ENCODE peak calls at places on chromosomes 13 and 19, in four cellular contexts. V is cardiac fibroblast; X is Karpas-422; H is CD8-positive, alpha-beta T cell. F is an unnamed sample.

GRCh38 chr13:27442071-27442647 is 8.2 kb downstream of the MTIF3 start:
- DNase-seq in V (no peak), X (no peak), H (peak), F (no peak)

GRCh38 chr19:13492128-13492527 is 14.2 kb downstream of the CACNA1A start:
- DNase-seq in V (peak), H (no peak), X (no peak), F (no peak)

GRCh38 chr13:48489666-48490065 is 43.2 kb downstream of the RCBTB2 start:
- DNase-seq in H (no peak), X (peak), V (no peak), F (no peak)

GRCh38 chr13:55307909-55308308 is 1832.8 kb upstream of the PRR20A start:
- DNase-seq in H (no peak), V (no peak), X (no peak), F (no peak)

GRCh38 chr19:28457620-28458019 is 755.3 kb downstream of the UQCRFS1 start:
- DNase-seq in V (no peak), X (no peak), H (no peak), F (no peak)

GRCh38 chr13:95254341-95254740 is 46.9 kb downstream of the ABCC4 start:
- DNase-seq in X (no peak), H (no peak), V (no peak), F (no peak)

GRCh38 chr13:98450495-98451167 is 126.3 kb downstream of the STK24 start:
- DNase-seq in H (no peak), X (no peak), V (no peak), F (no peak)

GRCh38 chr13:106555631-106556328 is 12.2 kb downstream of the ARGLU1 start:
- DNase-seq in X (peak), H (no peak), V (no peak), F (no peak)

GRCh38 chr13:111359237-111359915 is 38.9 kb downstream of the TEX29 start:
- DNase-seq in H (no peak), V (no peak), X (no peak), F (no peak)

GRCh38 chr13:85772379-85772778 is 26.8 kb downstream of the SLITRK6 start:
- DNase-seq in X (no peak), V (peak), H (no peak), F (no peak)

GRCh38 chr19:18616023-18616422 is 3.4 kb downstream of the TMEM59L start:
- DNase-seq in X (no peak), V (no peak), H (no peak), F (no peak)

GRCh38 chr19:40596608-40597328 is 4.4 kb upstream of the LTBP4 start:
- DNase-seq in X (no peak), H (no peak), V (peak), F (no peak)

GRCh38 chr19:34808566-34808965 is 35.6 kb upstream of the ZNF599 start:
- DNase-seq in H (no peak), X (no peak), V (peak), F (no peak)

GRCh38 chr13:109776575-109776974 is 9.8 kb downstream of the IRS2 start:
- DNase-seq in H (no peak), V (no peak), X (no peak), F (no peak)

GRCh38 chr13:109773786-109774185 is 12.6 kb downstream of the IRS2 start:
- DNase-seq in X (no peak), V (no peak), H (no peak), F (no peak)

GRCh38 chr13:109771926-109772325 is 14.5 kb downstream of the IRS2 start:
- DNase-seq in H (no peak), X (no peak), V (no peak), F (no peak)

GRCh38 chr13:109770436-109770835 is 15.9 kb downstream of the IRS2 start:
- DNase-seq in X (no peak), V (no peak), H (no peak), F (no peak)

DNA sequence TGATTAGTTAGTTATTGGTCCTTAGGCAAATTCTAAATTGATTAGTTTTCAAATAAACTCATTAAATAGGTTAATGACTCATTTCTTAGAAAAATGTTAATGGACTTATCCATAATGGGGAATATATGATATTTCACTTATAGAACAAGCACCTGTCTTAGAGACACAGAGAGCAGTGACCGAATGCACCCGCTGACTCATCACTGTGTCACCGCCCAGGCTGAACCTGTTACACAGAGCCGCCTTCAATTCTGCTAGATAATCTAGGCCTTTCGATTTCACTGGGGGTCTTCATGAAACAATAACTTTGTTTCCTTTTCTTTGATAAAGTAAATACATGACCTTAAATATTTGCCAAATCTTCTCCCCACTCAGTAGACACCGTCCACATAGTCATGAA is 13.1 kb downstream of the IRS2 start:
- DNase-seq in H (no peak), V (no peak), X (no peak), F (no peak)
- H3K4me3 ChIP-seq in H (no peak), V (no peak), X (no peak), F (no peak)

GRCh38 chr19:46345157-46345556 is 1.7 kb upstream of the PPP5C start:
- DNase-seq in X (no peak), H (no peak), V (no peak), F (no peak)

GRCh38 chr19:46347985-46348384 is 1.1 kb downstream of the PPP5C start:
- DNase-seq in X (peak), V (no peak), H (no peak), F (no peak)

GRCh38 chr19:46347572-46347883 is 641 bp downstream of the PPP5C start:
- DNase-seq in H (no peak), X (no peak), V (no peak), F (no peak)

GRCh38 chr19:46349311-46349993 is 2.6 kb downstream of the PPP5C start:
- DNase-seq in X (peak), V (no peak), H (no peak), F (peak)

GRCh38 chr19:46346821-46347571 is at the start of gene PPP5C:
- DNase-seq in V (peak), H (peak), X (peak), F (peak)
- H3K4me3 ChIP-seq in V (peak), H (peak), X (peak), F (peak)

GRCh38 chr13:36431204-36432105 is 840 bp upstream of the CCNA1 start:
- DNase-seq in H (no peak), X (no peak), V (no peak), F (no peak)
- H3K4me3 ChIP-seq in H (no peak), X (no peak), V (peak), F (peak)

GRCh38 chr19:49890349-49891311 is 6.1 kb downstream of the IL4I1 start:
- DNase-seq in H (peak), V (no peak), X (peak), F (peak)

GRCh38 chr19:49888478-49888901 is 8.2 kb downstream of the IL4I1 start:
- DNase-seq in V (no peak), H (no peak), X (no peak), F (no peak)

GRCh38 chr19:49889038-49889686 is 7.5 kb downstream of the IL4I1 start:
- DNase-seq in V (no peak), X (no peak), H (no peak), F (no peak)

GRCh38 chr19:49891393-49891792 is 5.3 kb downstream of the IL4I1 start:
- DNase-seq in H (no peak), X (no peak), V (no peak), F (no peak)

GRCh38 chr19:49889687-49890348 is 6.9 kb downstream of the IL4I1 start:
- DNase-seq in H (peak), X (peak), V (peak), F (peak)
- H3K4me3 ChIP-seq in H (peak), X (peak), V (peak), F (no peak)

F was measured in GM12865.